ENCODE peak calls at places on chromosomes 16 and 17, in six cellular contexts. A is activated CD4-positive, alpha-beta T cell treated with anti-CD3 and anti-CD28 coated beads, Interleukin-2, amount 10 ng/mL, durations not matched to agents 7 days and 5 days; Z is NCI-H2081; G is effector memory CD8-positive, alpha-beta T cell; M is cardiac fibroblast; O is WTC11. V is an unnamed sample.

GRCh38 chr17:62162898-62163297 is 97.8 kb upstream of the MED13 start:
- DNase-seq in Z (no peak), A (no peak), M (no peak), O (no peak), G (no peak), V (peak)

GRCh38 chr16:60123387-60124023 is 1389.4 kb upstream of the GOT2 start:
- DNase-seq in G (no peak), O (no peak), Z (no peak), M (no peak), A (no peak), V (no peak)

GRCh38 chr17:22518185-22518584 is 825.9 kb downstream of the KCNJ18 start:
- DNase-seq in Z (no peak), M (no peak), A (no peak), O (no peak), G (no peak), V (no peak)

GRCh38 chr17:34622862-34623261 is 43.5 kb downstream of the TMEM132E start:
- DNase-seq in A (no peak), O (no peak), G (no peak), Z (no peak), M (no peak), V (no peak)

GRCh38 chr17:15260376-15261062 is 4.6 kb downstream of the PMP22 start:
- DNase-seq in A (peak), M (peak), O (peak), G (peak), Z (peak), V (peak)

GRCh38 chr16:65223335-65223734 is 101.5 kb upstream of the CDH11 start:
- DNase-seq in G (no peak), M (no peak), Z (no peak), A (no peak), O (no peak), V (no peak)

GRCh38 chr16:68406458-68407041 is 41.8 kb downstream of the SMPD3 start:
- DNase-seq in M (no peak), O (no peak), A (no peak), G (no peak), Z (peak), V (no peak)

GRCh38 chr16:70777973-70778406 is 23.0 kb downstream of the VAC14 start:
- DNase-seq in G (no peak), Z (no peak), M (no peak), O (peak), A (no peak), V (no peak)

GRCh38 chr17:9259419-9259818 is 238.1 kb downstream of the NTN1 start:
- DNase-seq in G (no peak), A (no peak), O (no peak), Z (no peak), M (no peak), V (no peak)

GRCh38 chr16:87895641-87896141 is 26.4 kb upstream of the SLC7A5 start:
- DNase-seq in M (no peak), G (peak), O (no peak), A (peak), Z (no peak), V (no peak)

GRCh38 chr17:3026856-3027751 is 36.3 kb downstream of the OR1D5 start:
- DNase-seq in G (no peak), A (no peak), M (peak), Z (no peak), O (no peak), V (peak)

GRCh38 chr16:23679274-23679985 is 741 bp downstream of the PLK1 start:
- DNase-seq in M (peak), G (no peak), O (peak), Z (peak), A (peak), V (peak)

GRCh38 chr17:40448213-40448638 is 5.0 kb downstream of the IGFBP4 start:
- DNase-seq in Z (no peak), G (no peak), A (peak), M (peak), O (no peak), V (no peak)

GRCh38 chr17:75039238-75039637 is 7.5 kb downstream of the ATP5PD start:
- DNase-seq in O (no peak), A (no peak), Z (no peak), G (no peak), M (no peak), V (no peak)

GRCh38 chr16:67210069-67210937 is 11.4 kb downstream of the ELMO3 start:
- DNase-seq in G (no peak), M (no peak), A (no peak), O (peak), Z (no peak), V (peak)

GRCh38 chr16:11024333-11025053 is 80.1 kb downstream of the CLEC16A start:
- DNase-seq in Z (no peak), O (no peak), A (no peak), M (no peak), G (no peak), V (no peak)

GRCh38 chr16:49461517-49461951 is 87.9 kb downstream of the C16orf78 start:
- DNase-seq in G (no peak), O (no peak), M (no peak), Z (no peak), A (no peak), V (peak)

GRCh38 chr16:11916524-11917285 is 949 bp upstream of the GSPT1 start:
- DNase-seq in O (no peak), A (no peak), M (no peak), Z (peak), G (no peak), V (peak)

V was measured in endodermal cell.